ENCODE peak calls at places on chromosomes 2 and 18, in eight cellular contexts. I is GM12892, D is AG10803, H is HFF-Myc, A is cardiac fibroblast, T is HuH-7.5, X is ureter, Z is GOT3. P is an unnamed sample.

GRCh38 chr18:5630057-5630765 is 86.4 kb upstream of the EPB41L3 start:
- DNase-seq in T (no peak), Z (no peak), H (no peak), D (peak), A (peak), I (peak), X (peak), P (peak)

GRCh38 chr2:225013432-225014048 is 28.7 kb downstream of the DOCK10 start:
- DNase-seq in Z (no peak), A (peak), X (no peak), D (no peak), I (no peak), H (no peak), T (no peak), P (no peak)

GRCh38 chr2:205860146-205860545 is 177.8 kb downstream of the NRP2 start:
- DNase-seq in Z (no peak), T (no peak), X (no peak), H (no peak), D (peak), I (no peak), A (no peak), P (no peak)

GRCh38 chr2:240109386-240109785 is 26.7 kb downstream of the COPS9 start:
- DNase-seq in X (no peak), I (no peak), T (no peak), D (no peak), A (no peak), H (no peak), Z (no peak), P (no peak)

GRCh38 chr2:133062174-133062573 is 392.2 kb upstream of the LYPD1 start:
- DNase-seq in I (no peak), A (no peak), Z (no peak), T (no peak), H (no peak), X (no peak), D (no peak), P (no peak)

GRCh38 chr2:230877131-230877736 is 12.5 kb downstream of the ITM2C start:
- DNase-seq in I (no peak), H (no peak), D (no peak), X (peak), A (no peak), Z (no peak), T (no peak), P (no peak)

GRCh38 chr18:12001400-12001799 is 20.1 kb downstream of the IMPA2 start:
- DNase-seq in H (no peak), T (peak), Z (no peak), A (no peak), X (no peak), D (no peak), I (no peak), P (no peak)

GRCh38 chr2:241560181-241560882 is 1.8 kb downstream of the BOK start:
- DNase-seq in D (no peak), I (no peak), Z (no peak), T (no peak), H (no peak), A (no peak), X (no peak), P (no peak)

GRCh38 chr18:53861185-53861584 is 363.3 kb downstream of the MBD2 start:
- DNase-seq in I (no peak), X (no peak), H (no peak), T (no peak), D (no peak), Z (no peak), A (no peak), P (no peak)

GRCh38 chr18:62490967-62491366 is 31.9 kb upstream of the ZCCHC2 start:
- DNase-seq in Z (no peak), H (no peak), X (no peak), I (no peak), T (no peak), D (no peak), A (no peak), P (no peak)

GRCh38 chr2:109670556-109671411 is 56.6 kb downstream of the SOWAHC start:
- DNase-seq in T (no peak), H (no peak), X (no peak), A (no peak), I (no peak), Z (no peak), D (no peak), P (no peak)

GRCh38 chr2:101768480-101769077 is 71.1 kb downstream of the MAP4K4 start:
- DNase-seq in Z (no peak), H (no peak), I (no peak), A (no peak), T (no peak), X (no peak), D (no peak), P (no peak)

GRCh38 chr18:12598181-12598921 is 59.6 kb downstream of the SPIRE1 start:
- DNase-seq in I (no peak), X (no peak), H (no peak), D (peak), Z (no peak), T (no peak), A (peak), P (no peak)

GRCh38 chr2:144522741-144523605 is 3.1 kb upstream of the ZEB2 start:
- DNase-seq in H (no peak), Z (no peak), I (no peak), A (peak), X (no peak), T (no peak), D (no peak), P (no peak)

GRCh38 chr2:156955701-156956100 is 301.8 kb upstream of the GALNT5 start:
- DNase-seq in D (no peak), T (no peak), I (no peak), H (no peak), X (no peak), A (no peak), Z (no peak), P (no peak)

GRCh38 chr2:241668839-241669238 is 17.8 kb downstream of the DTYMK start:
- DNase-seq in H (no peak), T (no peak), I (no peak), X (no peak), D (no peak), Z (no peak), A (no peak), P (no peak)

GRCh38 chr2:99960724-99961566 is 181.4 kb downstream of the AFF3 start:
- DNase-seq in T (no peak), H (no peak), Z (no peak), I (no peak), D (no peak), X (no peak), A (no peak), P (peak)

GRCh38 chr18:25223211-25223610 is 128.8 kb downstream of the ZNF521 start:
- DNase-seq in I (no peak), A (no peak), H (no peak), Z (no peak), X (no peak), D (no peak), T (no peak), P (no peak)

GRCh38 chr2:96099861-96100798 is 16.2 kb downstream of the ADRA2B start:
- DNase-seq in X (peak), H (no peak), Z (no peak), D (no peak), I (peak), T (no peak), A (no peak), P (no peak)

GRCh38 chr2:9205963-9206948 is at the start of gene ASAP2:
- DNase-seq in X (peak), H (no peak), I (peak), A (peak), D (peak), Z (peak), T (peak), P (peak)

GRCh38 chr2:203713381-203713780 is 6.9 kb downstream of the CD28 start:
- DNase-seq in I (no peak), H (no peak), X (no peak), A (no peak), Z (no peak), D (no peak), T (no peak), P (no peak)

GRCh38 chr2:144999040-144999875 is 479.3 kb upstream of the ZEB2 start:
- DNase-seq in H (no peak), A (peak), T (no peak), Z (no peak), X (no peak), I (no peak), D (peak), P (no peak)

GRCh38 chr2:189763908-189764661 is 1.5 kb upstream of the OSGEPL1 start:
- DNase-seq in H (no peak), I (no peak), D (peak), X (no peak), A (peak), T (no peak), Z (no peak), P (no peak)

GRCh38 chr2:42758341-42758740 is 5.6 kb downstream of the OXER1 start:
- DNase-seq in I (no peak), T (no peak), D (no peak), Z (no peak), H (no peak), X (no peak), A (no peak), P (no peak)

GRCh38 chr2:200159366-200159720 is 147.2 kb upstream of the SPATS2L start:
- DNase-seq in I (no peak), D (peak), A (no peak), H (no peak), X (no peak), Z (no peak), T (no peak), P (no peak)

GRCh38 chr2:232545511-232546375 is 4.6 kb downstream of the TIGD1 start:
- DNase-seq in A (no peak), T (no peak), I (no peak), Z (no peak), H (no peak), X (no peak), D (no peak), P (no peak)